ENCODE peak calls at places on chromosomes 4 and X, in five cellular contexts. One of them, this sample, is unnamed.

GRCh38 chrX:130216312-130216711 is 44.5 kb downstream of the RAB33A start:
- DNase-seq in H9: no peak
- DNase-seq in neuronal stem cell: no peak
- DNase-seq in mesenchymal stem cell: peak; percentile 10
- DNase-seq in IMR-90: peak; percentile 8
- DNase-seq in this sample: no peak

GRCh38 chrX:71828086-71828485 is 64.9 kb downstream of the CXorf49B start:
- DNase-seq in H9: no peak
- DNase-seq in neuronal stem cell: no peak
- DNase-seq in mesenchymal stem cell: no peak
- DNase-seq in IMR-90: no peak
- DNase-seq in this sample: no peak

GRCh38 chrX:104335765-104336164 is 81.0 kb upstream of the ESX1 start:
- DNase-seq in H9: no peak
- DNase-seq in neuronal stem cell: no peak
- DNase-seq in mesenchymal stem cell: peak; percentile 92
- DNase-seq in IMR-90: peak; percentile 90
- DNase-seq in this sample: no peak

GRCh38 chr4:120225527-120225926 is 158.9 kb upstream of the MAD2L1 start:
- DNase-seq in H9: no peak
- DNase-seq in neuronal stem cell: no peak
- DNase-seq in mesenchymal stem cell: no peak
- DNase-seq in IMR-90: no peak
- DNase-seq in this sample: no peak

GRCh38 chr4:53916431-53916889 is 147.9 kb downstream of the CHIC2 start:
- DNase-seq in H9: no peak
- DNase-seq in neuronal stem cell: no peak
- DNase-seq in mesenchymal stem cell: no peak
- DNase-seq in IMR-90: peak; percentile 83
- DNase-seq in this sample: no peak

GRCh38 chr4:55378617-55379467 is 16.9 kb upstream of the TMEM165 start:
- DNase-seq in H9: no peak
- DNase-seq in neuronal stem cell: no peak
- DNase-seq in mesenchymal stem cell: no peak
- DNase-seq in IMR-90: no peak
- DNase-seq in this sample: no peak

GRCh38 chrX:11606408-11606807 is 59.3 kb downstream of the ARHGAP6 start:
- DNase-seq in H9: no peak
- DNase-seq in neuronal stem cell: no peak
- DNase-seq in mesenchymal stem cell: no peak
- DNase-seq in IMR-90: no peak
- DNase-seq in this sample: no peak

GRCh38 chr4:12993923-12994322 is 490.2 kb downstream of the RAB28 start:
- DNase-seq in H9: peak; percentile 51
- DNase-seq in neuronal stem cell: no peak
- DNase-seq in mesenchymal stem cell: no peak
- DNase-seq in IMR-90: no peak
- DNase-seq in this sample: no peak

GRCh38 chr4:173503330-173504180 is 26.5 kb downstream of the HAND2 start:
- DNase-seq in H9: no peak
- DNase-seq in neuronal stem cell: no peak
- DNase-seq in mesenchymal stem cell: no peak
- DNase-seq in IMR-90: no peak
- DNase-seq in this sample: no peak

GRCh38 chrX:45845142-45845541 is 644.5 kb upstream of the DIPK2B start:
- DNase-seq in H9: no peak
- DNase-seq in neuronal stem cell: no peak
- DNase-seq in mesenchymal stem cell: no peak
- DNase-seq in IMR-90: no peak
- DNase-seq in this sample: no peak

GRCh38 chr4:52932586-52933482 is 70.7 kb downstream of the RASL11B start:
- DNase-seq in H9: no peak
- DNase-seq in neuronal stem cell: no peak
- DNase-seq in mesenchymal stem cell: no peak
- DNase-seq in IMR-90: peak; percentile 56
- DNase-seq in this sample: no peak

GRCh38 chr4:183408791-183409190 is 35.6 kb upstream of the CDKN2AIP start:
- DNase-seq in H9: no peak
- DNase-seq in neuronal stem cell: no peak
- DNase-seq in mesenchymal stem cell: no peak
- DNase-seq in IMR-90: no peak
- DNase-seq in this sample: no peak

GRCh38 chr4:73244941-73245601 is 13.5 kb downstream of the ANKRD17 start:
- DNase-seq in H9: no peak
- DNase-seq in neuronal stem cell: no peak
- DNase-seq in mesenchymal stem cell: no peak
- DNase-seq in IMR-90: no peak
- DNase-seq in this sample: peak; percentile 24

GRCh38 chr4:89586864-89587263 is 250.1 kb downstream of the SNCA start:
- DNase-seq in H9: no peak
- DNase-seq in neuronal stem cell: no peak
- DNase-seq in mesenchymal stem cell: peak; percentile 28
- DNase-seq in IMR-90: peak; percentile 20
- DNase-seq in this sample: peak; percentile 19

GRCh38 chr4:4875147-4875546 is 15.7 kb downstream of the MSX1 start:
- DNase-seq in H9: no peak
- DNase-seq in neuronal stem cell: no peak
- DNase-seq in mesenchymal stem cell: no peak
- DNase-seq in IMR-90: no peak
- DNase-seq in this sample: no peak
- H3K27me3 ChIP-seq in H9: peaks cover 56% of the 10 kb centered on the region
- H3K27me3 ChIP-seq in neuronal stem cell: peaks cover 23% of the 10 kb centered on the region
- H3K27me3 ChIP-seq in mesenchymal stem cell: peaks cover 69% of the 10 kb centered on the region
- H3K27me3 ChIP-seq in IMR-90: peaks cover 73% of the 10 kb centered on the region
- H3K27me3 ChIP-seq in this sample: peaks cover 43% of the 10 kb centered on the region

DNA sequence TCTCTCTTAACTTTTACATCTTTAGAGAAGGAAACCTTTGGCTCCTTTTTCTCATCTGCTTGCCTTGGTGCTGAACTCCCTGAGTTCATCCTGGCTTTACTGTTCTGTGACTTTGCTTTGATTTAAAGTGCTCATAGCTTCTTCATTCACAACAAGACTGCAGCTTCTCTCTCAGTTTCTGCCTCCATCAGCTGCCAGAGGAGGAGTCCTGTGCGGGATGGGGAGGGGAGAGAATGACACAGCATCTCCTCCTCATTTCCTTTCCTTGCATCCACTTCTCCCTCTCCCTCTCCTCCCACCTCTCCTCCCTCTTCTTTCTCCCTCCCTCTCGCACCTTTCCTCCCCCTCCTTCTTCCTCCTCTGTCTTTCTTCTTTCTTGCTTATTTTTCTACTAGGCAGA is 42.0 kb downstream of the CBLL2 start:
- DNase-seq in H9: peak; percentile 65
- DNase-seq in neuronal stem cell: no peak
- DNase-seq in mesenchymal stem cell: peak; percentile 22
- DNase-seq in IMR-90: peak; percentile 15
- DNase-seq in this sample: peak; percentile 82
- H2BK5ac ChIP-seq in H9: no peak overlapping the region
- H2BK5ac ChIP-seq in neuronal stem cell: no peak overlapping the region
- H2BK5ac ChIP-seq in mesenchymal stem cell: no peak overlapping the region
- H2BK5ac ChIP-seq in IMR-90: no peak overlapping the region
- H2BK5ac ChIP-seq in this sample: no peak overlapping the region

GRCh38 chr4:188408244-188409067 is 269.2 kb downstream of the TRIML1 start:
- DNase-seq in H9: no peak
- DNase-seq in neuronal stem cell: no peak
- DNase-seq in mesenchymal stem cell: no peak
- DNase-seq in IMR-90: peak; percentile 75
- DNase-seq in this sample: no peak
- H3K9ac ChIP-seq in H9: no peak overlapping the region
- H3K9ac ChIP-seq in neuronal stem cell: no peak overlapping the region
- H3K9ac ChIP-seq in mesenchymal stem cell: peak overlapping the region; percentile 90
- H3K9ac ChIP-seq in IMR-90: peak overlapping the region; percentile 48
- H3K9ac ChIP-seq in this sample: no peak overlapping the region

GRCh38 chrX:14448406-14448805 is 80.9 kb upstream of the GLRA2 start:
- DNase-seq in H9: no peak
- DNase-seq in neuronal stem cell: no peak
- DNase-seq in mesenchymal stem cell: no peak
- DNase-seq in IMR-90: no peak
- DNase-seq in this sample: no peak
- H3K27me3 ChIP-seq in H9: no peaks in the 10 kb centered on the region
- H3K27me3 ChIP-seq in neuronal stem cell: no peaks in the 10 kb centered on the region
- H3K27me3 ChIP-seq in mesenchymal stem cell: no peaks in the 10 kb centered on the region
- H3K27me3 ChIP-seq in IMR-90: no peaks in the 10 kb centered on the region
- H3K27me3 ChIP-seq in this sample: no peaks in the 10 kb centered on the region

DNA sequence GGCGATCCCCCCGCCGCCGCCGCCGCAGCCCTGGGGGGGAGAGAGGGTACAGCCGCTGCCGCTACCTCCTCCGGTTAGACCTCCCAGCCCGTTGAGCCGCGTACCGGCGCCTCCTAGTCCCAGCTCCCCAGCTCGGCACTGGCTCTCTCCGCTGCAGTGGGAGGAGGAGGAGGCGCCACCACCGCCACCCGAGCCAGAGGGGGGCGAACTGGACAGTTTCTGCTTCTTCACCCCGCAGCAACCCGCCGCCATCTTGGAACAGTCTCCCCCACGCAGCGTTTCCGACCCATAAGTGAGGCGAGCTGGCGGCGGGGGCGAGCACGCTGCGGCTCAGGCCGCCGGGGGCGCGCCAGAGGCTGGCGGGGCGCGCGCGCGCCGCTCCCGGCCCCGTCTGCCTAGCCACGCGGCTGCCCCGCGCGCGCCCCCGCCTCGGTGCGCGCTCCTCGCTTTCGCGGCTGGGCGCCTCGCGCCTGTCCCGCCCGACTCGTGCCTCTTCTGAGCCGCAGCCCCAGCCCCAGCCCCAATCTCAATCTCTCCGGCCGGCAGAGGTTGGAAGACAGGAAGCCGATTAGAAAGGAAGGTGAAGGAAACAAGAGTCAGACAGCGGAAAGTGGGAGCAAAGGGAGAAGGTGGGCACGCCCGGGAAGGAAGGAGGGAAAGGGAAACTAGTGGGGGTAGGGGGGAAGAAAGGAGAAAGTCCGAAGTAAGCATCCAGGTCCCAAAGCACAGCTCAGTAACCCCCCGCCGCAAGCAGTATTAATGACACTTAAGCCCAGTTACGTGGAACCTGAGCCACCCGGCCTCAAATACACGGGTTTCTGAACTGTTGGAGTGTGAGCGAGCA is at the start of gene AMMECR1:
- DNase-seq in H9: peak; percentile 74
- DNase-seq in neuronal stem cell: peak; percentile 72
- DNase-seq in mesenchymal stem cell: peak; percentile 80
- DNase-seq in IMR-90: peak; percentile 79
- DNase-seq in this sample: peak; percentile 81
- H2BK5ac ChIP-seq in H9: no peak within 1 kb of the TSS
- H2BK5ac ChIP-seq in neuronal stem cell: no peak within 1 kb of the TSS
- H2BK5ac ChIP-seq in mesenchymal stem cell: peak within 1 kb of the TSS; percentile 89
- H2BK5ac ChIP-seq in IMR-90: peak within 1 kb of the TSS; percentile 97
- H2BK5ac ChIP-seq in this sample: no peak within 1 kb of the TSS

GRCh38 chr4:176780995-176781738 is 11.6 kb downstream of the VEGFC start:
- DNase-seq in H9: no peak
- DNase-seq in neuronal stem cell: no peak
- DNase-seq in mesenchymal stem cell: no peak
- DNase-seq in IMR-90: no peak
- DNase-seq in this sample: no peak
- H3K9ac ChIP-seq in H9: no peak overlapping the region
- H3K9ac ChIP-seq in neuronal stem cell: no peak overlapping the region
- H3K9ac ChIP-seq in mesenchymal stem cell: peak overlapping the region; percentile 77
- H3K9ac ChIP-seq in IMR-90: no peak overlapping the region
- H3K9ac ChIP-seq in this sample: no peak overlapping the region

DNA sequence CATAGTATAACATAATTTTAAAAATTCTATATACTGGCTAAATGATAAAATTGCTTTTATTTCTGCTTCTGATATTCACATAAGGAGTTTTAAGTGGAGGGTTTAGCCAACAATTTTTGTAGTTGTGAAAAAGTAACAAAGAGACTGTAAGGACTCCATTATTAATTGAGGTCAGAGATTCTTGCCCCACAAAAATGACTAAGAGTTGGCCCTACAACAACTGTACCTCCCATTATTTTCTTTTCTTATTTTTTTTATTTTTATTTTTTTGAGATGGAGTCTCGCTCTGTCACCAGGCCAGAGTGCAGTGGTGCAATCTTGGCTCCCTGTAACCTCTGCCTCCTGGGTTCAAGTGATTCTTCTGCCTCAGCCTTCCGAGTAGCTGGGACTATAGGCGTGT is 9.4 kb upstream of the ADH1B start:
- DNase-seq in H9: no peak
- DNase-seq in neuronal stem cell: no peak
- DNase-seq in mesenchymal stem cell: no peak
- DNase-seq in IMR-90: no peak
- DNase-seq in this sample: no peak
- H3K27me3 ChIP-seq in H9: no peaks in the 10 kb centered on the region
- H3K27me3 ChIP-seq in neuronal stem cell: no peaks in the 10 kb centered on the region
- H3K27me3 ChIP-seq in mesenchymal stem cell: no peaks in the 10 kb centered on the region
- H3K27me3 ChIP-seq in IMR-90: no peaks in the 10 kb centered on the region
- H3K27me3 ChIP-seq in this sample: no peaks in the 10 kb centered on the region

DNA sequence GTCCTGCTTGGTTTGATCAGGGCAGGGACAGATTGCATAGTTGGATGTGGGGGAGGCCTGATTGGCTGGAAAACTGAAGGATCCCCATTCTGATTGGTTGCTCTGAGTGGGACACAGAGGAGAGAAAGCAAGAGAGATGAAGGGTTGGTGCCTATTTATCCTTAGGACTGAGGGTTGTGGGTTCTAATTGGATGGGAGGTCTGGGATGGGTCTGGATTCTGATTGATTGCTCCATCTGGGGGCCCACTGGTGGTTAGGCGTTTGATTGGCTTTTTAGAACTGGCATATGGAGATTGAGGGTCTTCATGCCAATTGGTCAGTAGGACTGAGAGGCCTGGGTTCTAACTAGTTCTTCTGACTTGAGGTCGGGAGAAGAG is 644 bp upstream of the EBP start:
- DNase-seq in H9: peak; percentile 63
- DNase-seq in neuronal stem cell: no peak
- DNase-seq in mesenchymal stem cell: no peak
- DNase-seq in IMR-90: no peak
- DNase-seq in this sample: peak; percentile 64
- H2BK5ac ChIP-seq in H9: no peak overlapping the region
- H2BK5ac ChIP-seq in neuronal stem cell: no peak overlapping the region
- H2BK5ac ChIP-seq in mesenchymal stem cell: no peak overlapping the region
- H2BK5ac ChIP-seq in IMR-90: no peak overlapping the region
- H2BK5ac ChIP-seq in this sample: no peak overlapping the region

GRCh38 chr4:153004106-153004881 is 68.2 kb downstream of the FHDC1 start:
- DNase-seq in H9: no peak
- DNase-seq in neuronal stem cell: no peak
- DNase-seq in mesenchymal stem cell: no peak
- DNase-seq in IMR-90: no peak
- DNase-seq in this sample: no peak

GRCh38 chr4:153000068-153000420 is 63.9 kb downstream of the FHDC1 start:
- DNase-seq in H9: no peak
- DNase-seq in neuronal stem cell: no peak
- DNase-seq in mesenchymal stem cell: no peak
- DNase-seq in IMR-90: no peak
- DNase-seq in this sample: no peak

GRCh38 chr4:152999376-153000067 is 63.4 kb downstream of the FHDC1 start:
- DNase-seq in H9: no peak
- DNase-seq in neuronal stem cell: no peak
- DNase-seq in mesenchymal stem cell: no peak
- DNase-seq in IMR-90: no peak
- DNase-seq in this sample: no peak

GRCh38 chr4:153002110-153002509 is 66.0 kb downstream of the FHDC1 start:
- DNase-seq in H9: no peak
- DNase-seq in neuronal stem cell: no peak
- DNase-seq in mesenchymal stem cell: no peak
- DNase-seq in IMR-90: no peak
- DNase-seq in this sample: no peak

GRCh38 chr4:153001626-153002025 is 65.5 kb downstream of the FHDC1 start:
- DNase-seq in H9: no peak
- DNase-seq in neuronal stem cell: no peak
- DNase-seq in mesenchymal stem cell: no peak
- DNase-seq in IMR-90: no peak
- DNase-seq in this sample: no peak
- H3K9ac ChIP-seq in H9: no peak overlapping the region
- H3K9ac ChIP-seq in neuronal stem cell: no peak overlapping the region
- H3K9ac ChIP-seq in mesenchymal stem cell: no peak overlapping the region
- H3K9ac ChIP-seq in IMR-90: no peak overlapping the region
- H3K9ac ChIP-seq in this sample: no peak overlapping the region

GRCh38 chrX:13469963-13470679 is 99.3 kb upstream of the EGFL6 start:
- DNase-seq in H9: no peak
- DNase-seq in neuronal stem cell: no peak
- DNase-seq in mesenchymal stem cell: peak; percentile 26
- DNase-seq in IMR-90: peak; percentile 75
- DNase-seq in this sample: no peak
- H3K27me3 ChIP-seq in H9: no peaks in the 10 kb centered on the region
- H3K27me3 ChIP-seq in neuronal stem cell: no peaks in the 10 kb centered on the region
- H3K27me3 ChIP-seq in mesenchymal stem cell: no peaks in the 10 kb centered on the region
- H3K27me3 ChIP-seq in IMR-90: no peaks in the 10 kb centered on the region
- H3K27me3 ChIP-seq in this sample: no peaks in the 10 kb centered on the region